ENCODE peak calls at places on chromosomes 1 and 21, in nine cellular contexts. B is AG08396, T is mucosa of gallbladder, C is iPS DF 19.7, X is NCI-H2081, L is AG10803, W is GM04504, P is GM19239, J is cardiac septum. H is an unnamed sample.

GRCh38 chr1:211912064-211912463 is 81.5 kb upstream of the LPGAT1 start:
- DNase-seq in C (no peak), B (no peak), W (no peak), P (no peak), X (no peak), T (no peak), L (no peak), J (no peak), H (no peak)

GRCh38 chr1:178774263-178774662 is 49.2 kb downstream of the RALGPS2 start:
- DNase-seq in W (no peak), X (peak; percentile 32), P (no peak), L (peak; percentile 38), B (no peak), J (no peak), C (no peak), T (no peak), H (peak; percentile 60)

GRCh38 chr1:154334647-154335350 is 9.5 kb downstream of the ATP8B2 start:
- DNase-seq in J (peak; percentile 86), B (peak; percentile 84), L (peak; percentile 84), W (peak; percentile 63), C (no peak), P (peak; percentile 90), T (peak; percentile 85), X (peak; percentile 90), H (peak; percentile 85)

GRCh38 chr1:225746361-225747179 is 31.1 kb upstream of the SRP9 start:
- DNase-seq in B (peak; percentile 70), C (peak; percentile 72), P (no peak), W (peak; percentile 87), T (peak; percentile 81), J (peak; percentile 85), X (peak; percentile 90), L (peak; percentile 86), H (peak; percentile 70)

GRCh38 chr1:201885531-201886075 is 3.1 kb upstream of the SHISA4 start:
- DNase-seq in L (peak; percentile 46), X (no peak), T (no peak), P (no peak), W (no peak), B (peak; percentile 77), C (no peak), J (no peak), H (no peak)

GRCh38 chr1:12417389-12417788 is 187.6 kb downstream of the VPS13D start:
- DNase-seq in P (no peak), L (no peak), T (no peak), X (no peak), C (no peak), J (no peak), B (no peak), W (no peak), H (no peak)

GRCh38 chr1:54273092-54273836 is 73.3 kb downstream of the MRPL37 start:
- DNase-seq in P (no peak), W (peak; percentile 85), J (no peak), T (peak; percentile 81), B (peak; percentile 93), L (peak; percentile 93), X (peak; percentile 82), C (no peak), H (no peak)

GRCh38 chr1:178275083-178275482 is 181.2 kb downstream of the RASAL2 start:
- DNase-seq in L (no peak), C (no peak), W (no peak), B (no peak), P (no peak), T (no peak), J (no peak), X (no peak), H (no peak)

GRCh38 chr1:23118957-23119792 is 49.5 kb downstream of the LUZP1 start:
- DNase-seq in X (no peak), C (no peak), J (no peak), B (no peak), T (no peak), W (no peak), P (no peak), L (no peak), H (no peak)

GRCh38 chr1:26064591-26064990 is 2.8 kb downstream of the TRIM63 start:
- DNase-seq in T (peak; percentile 82), B (no peak), X (no peak), J (no peak), L (no peak), W (no peak), C (no peak), P (peak; percentile 52), H (no peak)

GRCh38 chr21:16071082-16071481 is 341.3 kb downstream of the USP25 start:
- DNase-seq in X (peak; percentile 33), W (no peak), C (no peak), B (peak; percentile 18), T (no peak), L (peak; percentile 50), P (no peak), J (no peak), H (no peak)

GRCh38 chr1:20787775-20788488 is 825 bp upstream of the HP1BP3 start:
- DNase-seq in T (no peak), P (no peak), B (peak; percentile 25), J (no peak), X (no peak), W (peak; percentile 19), C (no peak), L (peak; percentile 81), H (peak; percentile 71)

GRCh38 chr1:178024504-178024903 is 54.6 kb upstream of the SEC16B start:
- DNase-seq in J (no peak), C (no peak), P (no peak), L (no peak), T (no peak), B (no peak), W (no peak), X (no peak), H (no peak)

GRCh38 chr1:45359882-45360513 is 19.8 kb upstream of the MUTYH start:
- DNase-seq in J (no peak), T (peak; percentile 73), W (peak; percentile 40), X (peak; percentile 65), C (no peak), B (peak; percentile 40), P (no peak), L (peak; percentile 71), H (peak; percentile 60)

GRCh38 chr1:188050250-188050649 is 1221.5 kb downstream of the PLA2G4A start:
- DNase-seq in C (no peak), W (no peak), T (no peak), X (no peak), J (no peak), L (no peak), B (no peak), P (no peak), H (no peak)

GRCh38 chr1:65395887-65396612 is 24.4 kb upstream of the LEPR start:
- DNase-seq in T (no peak), C (no peak), P (no peak), L (peak; percentile 88), X (no peak), W (peak; percentile 39), B (peak; percentile 31), J (no peak), H (no peak)

GRCh38 chr1:8848663-8849386 is 29.7 kb downstream of the ENO1 start:
- DNase-seq in B (peak; percentile 94), J (peak; percentile 94), X (peak; percentile 95), P (peak; percentile 85), C (no peak), W (peak; percentile 86), L (peak; percentile 94), T (peak; percentile 94), H (peak; percentile 85)

GRCh38 chr1:160489513-160490261 is 33.4 kb downstream of the SLAMF6 start:
- DNase-seq in C (no peak), L (no peak), P (no peak), J (no peak), W (no peak), B (no peak), T (no peak), X (no peak), H (peak; percentile 18)

GRCh38 chr1:30698401-30698981 is 24.9 kb downstream of the MATN1 start:
- DNase-seq in W (no peak), L (no peak), P (no peak), X (no peak), C (no peak), B (no peak), T (no peak), J (peak; percentile 63), H (no peak)

GRCh38 chr1:200916681-200917080 is 22.0 kb downstream of the INAVA start:
- DNase-seq in L (no peak), J (no peak), C (no peak), B (no peak), W (no peak), T (no peak), P (no peak), X (no peak), H (no peak)

GRCh38 chr1:155322571-155322952 is 1.9 kb downstream of the RUSC1 start:
- DNase-seq in B (peak; percentile 65), J (no peak), X (no peak), C (no peak), T (no peak), L (no peak), W (no peak), P (no peak), H (peak; percentile 58)

GRCh38 chr1:181134543-181135461 is 46.3 kb downstream of the IER5 start:
- DNase-seq in J (no peak), P (no peak), B (peak; percentile 65), T (peak; percentile 42), W (peak; percentile 76), X (no peak), L (peak; percentile 96), C (no peak), H (no peak)

GRCh38 chr21:17775431-17776126 is 43.6 kb downstream of the C21orf91 start:
- DNase-seq in C (no peak), W (no peak), L (no peak), B (no peak), T (no peak), X (no peak), P (no peak), J (peak; percentile 79), H (no peak)

GRCh38 chr1:117176579-117176978 is 34.1 kb downstream of the VTCN1 start:
- DNase-seq in T (no peak), P (no peak), L (peak; percentile 4), J (no peak), C (no peak), X (no peak), B (no peak), W (no peak), H (no peak)

GRCh38 chr1:111559736-111560279 is 56.4 kb upstream of the ADORA3 start:
- DNase-seq in C (no peak), P (no peak), L (peak; percentile 43), B (no peak), W (no peak), X (no peak), T (no peak), J (no peak), H (peak; percentile 69)

GRCh38 chr1:155043793-155044192 is 7.3 kb upstream of the ADAM15 start:
- DNase-seq in T (no peak), W (no peak), B (no peak), J (no peak), X (no peak), L (no peak), C (no peak), P (no peak), H (no peak)

GRCh38 chr1:14571810-14572767 is 26.4 kb upstream of the KAZN start:
- DNase-seq in P (peak; percentile 14), W (no peak), T (no peak), X (no peak), L (no peak), C (no peak), B (no peak), J (no peak), H (no peak)